ENCODE peak calls at places on chromosomes 4 and X, in ten cellular contexts. R, F, C, Z, G, E, S, I, X and P are unnamed samples.

GRCh38 chr4:16914208-16914607 is 15.8 kb upstream of the LDB2 start:
- DNase-seq in R (peak; percentile 7), F (peak; percentile 54), C (no peak), Z (no peak), G (no peak), E (no peak), S (no peak), I (no peak), X (no peak), P (peak; percentile 65)

GRCh38 chr4:56320293-56320692 is 67.0 kb downstream of the AASDH start:
- DNase-seq in R (no peak), F (peak; percentile 64), C (no peak), Z (no peak), G (no peak), E (no peak), S (no peak), I (peak; percentile 19), X (no peak), P (peak; percentile 18)

GRCh38 chr4:8465615-8466611 is 25.3 kb downstream of the TRMT44 start:
- DNase-seq in R (no peak), F (no peak), C (no peak), Z (no peak), G (no peak), E (no peak), S (no peak), I (no peak), X (no peak), P (no peak)

GRCh38 chr4:98746530-98746929 is 88.1 kb upstream of the TSPAN5 start:
- DNase-seq in R (no peak), F (peak; percentile 10), C (no peak), Z (no peak), G (no peak), E (no peak), S (no peak), I (no peak), X (no peak), P (peak; percentile 15)

GRCh38 chr4:26792639-26793038 is 68.0 kb upstream of the STIM2 start:
- DNase-seq in R (no peak), F (no peak), C (no peak), Z (no peak), G (no peak), E (no peak), S (no peak), I (no peak), X (no peak), P (no peak)

GRCh38 chr4:147831452-147832192 is 99.7 kb downstream of the ARHGAP10 start:
- DNase-seq in R (no peak), F (peak; percentile 98), C (peak; percentile 67), Z (no peak), G (no peak), E (no peak), S (peak; percentile 52), I (peak; percentile 88), X (no peak), P (peak; percentile 82)

GRCh38 chr4:173769568-173769967 is 239.5 kb upstream of the HAND2 start:
- DNase-seq in R (no peak), F (no peak), C (no peak), Z (no peak), G (no peak), E (no peak), S (no peak), I (peak; percentile 55), X (no peak), P (no peak)

GRCh38 chr4:99022566-99022965 is 27.0 kb downstream of the METAP1 start:
- DNase-seq in R (no peak), F (no peak), C (no peak), Z (no peak), G (no peak), E (no peak), S (no peak), I (no peak), X (no peak), P (no peak)

GRCh38 chrX:19758536-19758935 is 128.9 kb downstream of the SH3KBP1 start:
- DNase-seq in R (no peak), F (no peak), C (no peak), Z (no peak), G (no peak), E (no peak), S (no peak), I (no peak), X (no peak), P (no peak)

GRCh38 chr4:38904090-38904666 is 36.6 kb downstream of the FAM114A1 start:
- DNase-seq in R (no peak), F (no peak), C (no peak), Z (no peak), G (no peak), E (no peak), S (no peak), I (no peak), X (no peak), P (no peak)

GRCh38 chr4:17580969-17581368 is 4.0 kb downstream of the LAP3 start:
- DNase-seq in R (no peak), F (peak; percentile 66), C (no peak), Z (no peak), G (no peak), E (no peak), S (no peak), I (no peak), X (no peak), P (peak; percentile 44)

GRCh38 chrX:120308558-120308957 is 2.7 kb downstream of the TMEM255A start:
- DNase-seq in R (no peak), F (no peak), C (no peak), Z (no peak), G (peak; percentile 56), E (no peak), S (no peak), I (no peak), X (no peak), P (no peak)
- TF ChIP-seq CTCF in R (no peak), F (no peak), C (no peak), Z (peak; percentile 18), G (peak; percentile 13), E (no peak), S (no peak), I (peak; percentile 2), X (no peak), P (no peak)

DNA sequence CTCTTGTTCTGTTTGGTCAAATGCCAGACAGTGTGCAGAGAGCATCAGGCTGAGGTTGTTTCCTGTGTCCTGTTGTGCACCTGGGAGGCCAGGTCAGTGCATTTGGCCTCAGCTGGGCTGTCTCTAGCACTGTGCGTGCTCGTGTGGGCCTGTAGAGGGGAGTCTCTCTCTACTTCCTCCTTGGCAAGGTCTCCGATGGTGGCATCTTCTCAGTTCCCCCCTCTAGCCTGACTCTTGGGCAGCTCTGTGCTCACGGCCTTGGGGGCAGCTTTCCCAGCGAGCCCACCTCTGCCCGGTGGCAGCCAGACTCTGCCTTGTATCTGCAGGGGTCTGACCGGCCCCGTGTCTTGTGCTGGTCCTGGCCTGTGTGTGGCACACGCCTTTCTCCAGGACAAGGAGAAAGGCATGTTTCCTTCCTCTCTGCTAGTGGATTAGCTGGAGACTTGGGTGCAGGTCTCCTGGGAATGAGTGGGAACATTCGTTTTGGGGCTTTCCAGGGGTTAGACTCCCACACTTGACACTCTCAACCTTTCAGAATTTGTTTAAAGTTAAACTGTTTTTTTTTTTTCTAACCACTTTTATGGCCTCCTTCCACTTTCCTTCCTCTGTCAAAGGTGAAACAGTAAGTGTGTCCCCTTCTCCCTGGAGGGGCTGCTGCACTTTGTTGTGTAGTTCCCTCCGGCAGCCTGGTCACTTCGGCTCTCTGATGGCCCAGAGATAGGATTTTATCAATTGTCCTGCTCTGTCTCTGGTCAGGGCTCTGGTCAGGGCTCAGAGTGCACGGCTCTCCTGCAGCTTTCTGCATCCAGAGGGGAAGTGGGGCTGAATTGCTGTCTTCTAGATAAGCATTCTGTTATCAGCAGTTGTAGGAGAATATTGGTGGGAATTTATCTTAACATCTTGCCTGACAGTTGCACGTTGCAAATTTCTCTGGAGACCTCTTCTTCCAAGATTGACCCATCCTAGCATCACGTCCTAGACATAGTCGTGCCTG is 62.5 kb downstream of the FAM193A start:
- DNase-seq in R (peak; percentile 34), F (peak; percentile 9), C (no peak), Z (no peak), G (no peak), E (no peak), S (no peak), I (peak; percentile 41), X (no peak), P (no peak)
- TF ChIP-seq CTCF in R (no peak), F (no peak), C (peak; percentile 30), Z (no peak), G (no peak), E (no peak), S (no peak), I (no peak), X (peak; percentile 30), P (peak; percentile 11)

GRCh38 chrX:118536687-118537461 is 41.3 kb downstream of the DOCK11 start:
- DNase-seq in R (peak; percentile 68), F (peak; percentile 30), C (no peak), Z (no peak), G (peak; percentile 10), E (no peak), S (no peak), I (peak; percentile 29), X (no peak), P (peak; percentile 46)
- TF ChIP-seq CTCF in R (peak; percentile 54), F (peak; percentile 41), C (peak; percentile 39), Z (peak; percentile 43), G (peak; percentile 26), E (no peak), S (no peak), I (peak; percentile 33), X (peak; percentile 34), P (peak; percentile 47)

GRCh38 chr4:183601381-183601780 is 57.6 kb downstream of the RWDD4 start:
- DNase-seq in R (no peak), F (no peak), C (no peak), Z (no peak), G (no peak), E (no peak), S (no peak), I (no peak), X (no peak), P (no peak)

GRCh38 chr4:183599284-183599683 is 59.7 kb downstream of the RWDD4 start:
- DNase-seq in R (no peak), F (no peak), C (no peak), Z (no peak), G (no peak), E (no peak), S (no peak), I (no peak), X (no peak), P (no peak)

GRCh38 chr4:183599690-183600089 is 59.3 kb downstream of the RWDD4 start:
- DNase-seq in R (peak; percentile 60), F (peak; percentile 29), C (no peak), Z (no peak), G (no peak), E (no peak), S (no peak), I (no peak), X (no peak), P (no peak)

GRCh38 chr4:183602444-183603102 is 56.4 kb downstream of the RWDD4 start:
- DNase-seq in R (no peak), F (peak; percentile 49), C (no peak), Z (no peak), G (no peak), E (no peak), S (no peak), I (peak; percentile 45), X (no peak), P (peak; percentile 44)

DNA sequence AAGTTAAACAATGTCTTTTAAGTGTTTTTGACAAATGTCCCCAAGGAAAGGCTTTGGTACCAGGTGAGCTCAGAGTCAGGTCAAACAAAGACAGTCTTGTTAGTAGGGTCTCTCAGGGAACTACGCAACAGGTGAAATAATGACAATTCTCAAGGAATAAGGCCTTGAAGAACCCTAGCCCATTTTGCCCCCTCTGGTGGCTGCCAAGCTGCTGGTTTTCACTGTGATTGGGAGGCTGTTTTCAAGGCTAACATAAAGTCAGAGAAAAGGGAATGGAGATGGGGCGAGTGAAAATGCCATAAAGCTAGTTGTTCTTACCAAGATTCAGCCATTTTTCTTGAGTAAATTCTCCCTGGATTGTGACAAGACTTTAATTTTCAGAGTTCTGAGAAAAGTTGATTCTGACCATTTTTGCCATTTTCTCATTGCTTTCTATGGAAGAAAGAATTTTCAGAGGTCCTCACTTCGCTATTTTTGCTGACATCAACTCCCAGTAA is 58.7 kb downstream of the RWDD4 start:
- DNase-seq in R (no peak), F (no peak), C (no peak), Z (no peak), G (no peak), E (no peak), S (no peak), I (peak; percentile 28), X (no peak), P (peak; percentile 22)
- TF ChIP-seq CTCF in R (peak; percentile 30), F (peak; percentile 44), C (no peak), Z (peak; percentile 51), G (peak; percentile 7), E (no peak), S (no peak), I (peak; percentile 54), X (no peak), P (peak; percentile 49)